ENCODE peak calls at places on chromosomes 4 and X, in four cellular contexts. O, C, Y and L are unnamed samples.

GRCh38 chr4:187073820-187074219 is 350.2 kb upstream of the FAT1 start:
- DNase-seq in O (no peak), C (no peak), Y (no peak), L (no peak)

GRCh38 chrX:77527233-77528001 is 80.2 kb downstream of the FGF16 start:
- DNase-seq in Y (peak), C (no peak), O (peak), L (no peak)

GRCh38 chr4:124941267-124941666 is 228.7 kb upstream of the ANKRD50 start:
- DNase-seq in Y (no peak), C (no peak), O (no peak), L (no peak)

GRCh38 chrX:72393836-72394517 is 88.3 kb upstream of the CITED1 start:
- DNase-seq in O (no peak), C (no peak), Y (peak), L (no peak)

GRCh38 chr4:28723371-28723770 is 1862.7 kb downstream of the STIM2 start:
- DNase-seq in C (no peak), Y (no peak), O (no peak), L (no peak)

GRCh38 chr4:168883513-168883912 is 126.5 kb downstream of the CBR4 start:
- DNase-seq in C (no peak), O (no peak), Y (peak), L (no peak)

GRCh38 chrX:103629295-103630170 is 758 bp downstream of the TCEAL1 start:
- DNase-seq in Y (peak), O (peak), C (no peak), L (no peak)

GRCh38 chr4:8699063-8699385 is 106.5 kb downstream of the CPZ start:
- DNase-seq in Y (no peak), C (no peak), O (no peak), L (no peak)

GRCh38 chr4:124329134-124329533 is 383.4 kb downstream of the ANKRD50 start:
- DNase-seq in C (no peak), Y (no peak), O (no peak), L (no peak)

GRCh38 chr4:96103086-96103485 is 263.2 kb downstream of the PDHA2 start:
- DNase-seq in C (no peak), O (no peak), Y (peak), L (no peak)

GRCh38 chrX:38627683-38628082 is 66.3 kb downstream of the TSPAN7 start:
- DNase-seq in Y (peak), O (no peak), C (no peak), L (no peak)

GRCh38 chr4:70637239-70637920 is 8.8 kb downstream of the ENAM start:
- DNase-seq in O (no peak), C (no peak), Y (peak), L (no peak)

GRCh38 chrX:104432321-104432720 is 133.7 kb upstream of the IL1RAPL2 start:
- DNase-seq in C (no peak), Y (no peak), O (no peak), L (no peak)

GRCh38 chrX:150355898-150356297 is 7.2 kb upstream of the MAMLD1 start:
- DNase-seq in Y (no peak), C (no peak), O (no peak), L (no peak)

GRCh38 chrX:119455264-119455663 is 13.0 kb upstream of the SLC25A5 start:
- DNase-seq in O (no peak), C (no peak), Y (peak), L (no peak)

GRCh38 chr4:24896977-24897376 is 15.9 kb downstream of the CCDC149 start:
- DNase-seq in O (no peak), C (no peak), Y (no peak), L (no peak)

GRCh38 chr4:24770111-24770584 is 25.2 kb upstream of the SOD3 start:
- DNase-seq in C (peak), Y (peak), O (no peak), L (peak)

GRCh38 chr4:166435449-166435848 is 562.4 kb downstream of the TLL1 start:
- DNase-seq in O (no peak), Y (peak), C (no peak), L (peak)

GRCh38 chr4:101337688-101338087 is 9.6 kb downstream of the PPP3CA start:
- DNase-seq in Y (peak), C (no peak), O (no peak), L (no peak)

GRCh38 chr4:145840162-145840768 is 98.4 kb downstream of the ZNF827 start:
- DNase-seq in O (no peak), Y (peak), C (no peak), L (no peak)

GRCh38 chrX:74423289-74423985 is 2.1 kb downstream of the SLC16A2 start:
- DNase-seq in O (no peak), Y (no peak), C (no peak), L (no peak)

GRCh38 chr4:65825121-65825520 is 154.8 kb upstream of the EPHA5 start:
- DNase-seq in Y (no peak), O (no peak), C (no peak), L (no peak)

GRCh38 chrX:134469481-134469880 is 9.5 kb downstream of the HPRT1 start:
- DNase-seq in Y (peak), C (no peak), O (no peak), L (no peak)